ENCODE peak calls at places on chromosome 12, in ten cellular contexts. V is mammary epithelial cell, H is HCT116, E is endothelial cell of umbilical vein, D is SK-N-SH, Q is MM.1S, W is GM23338, P is Karpas-422, T is K562, L is keratinocyte. X is an unnamed sample. For H4K20me1, the result is how much of the 10 kb centered on the place peaks cover.

GRCh38 chr12:103791350-103791920 is 49.6 kb downstream of the NT5DC3 start:
- DNase-seq in V (peak), H (no peak), E (no peak), D (no peak), Q (no peak), W (no peak), P (no peak), T (no peak), L (no peak), X (no peak)

GRCh38 chr12:3837049-3837448 is 36.1 kb downstream of the PARP11 start:
- DNase-seq in V (no peak), H (no peak), E (no peak), D (no peak), Q (no peak), W (peak), P (no peak), T (no peak), L (no peak), X (peak)

GRCh38 chr12:51324953-51325352 is 979 bp upstream of the BIN2 start:
- DNase-seq in V (no peak), H (no peak), E (no peak), D (no peak), Q (no peak), W (no peak), P (no peak), T (no peak), L (no peak), X (no peak)

GRCh38 chr12:70994217-70994788 is 73.8 kb upstream of the PTPRR start:
- DNase-seq in V (peak), H (no peak), E (no peak), D (no peak), Q (no peak), W (no peak), P (no peak), T (no peak), L (no peak), X (no peak)

GRCh38 chr12:130435826-130436225 is 98.1 kb downstream of the PIWIL1 start:
- DNase-seq in V (no peak), H (no peak), E (no peak), D (no peak), Q (no peak), W (no peak), P (no peak), T (no peak), L (no peak), X (no peak)

GRCh38 chr12:116691636-116692035 is 46.2 kb downstream of the SPRING1 start:
- DNase-seq in V (no peak), H (no peak), E (no peak), D (no peak), Q (no peak), W (no peak), P (no peak), T (no peak), L (no peak), X (no peak)

GRCh38 chr12:64256166-64256800 is 34.2 kb upstream of the KICS2 start:
- DNase-seq in V (peak), H (peak), E (peak), D (peak), Q (peak), W (peak), P (peak), T (peak), L (peak), X (peak)

GRCh38 chr12:95721320-95721719 is 69.2 kb downstream of the NTN4 start:
- DNase-seq in V (peak), H (no peak), E (no peak), D (no peak), Q (no peak), W (peak), P (peak), T (no peak), L (no peak), X (peak)

GRCh38 chr12:117111386-117112267 is 12.4 kb upstream of the TESC start:
- DNase-seq in V (no peak), H (no peak), E (no peak), D (no peak), Q (peak), W (peak), P (peak), T (peak), L (no peak), X (no peak)

GRCh38 chr12:79927772-79928474 is 7.0 kb downstream of the PPP1R12A start:
- DNase-seq in V (peak), H (no peak), E (no peak), D (no peak), Q (peak), W (no peak), P (peak), T (peak), L (no peak), X (no peak)

GRCh38 chr12:31033681-31034080 is 40.0 kb upstream of the DDX11 start:
- DNase-seq in V (no peak), H (no peak), E (no peak), D (no peak), Q (no peak), W (no peak), P (no peak), T (no peak), L (no peak), X (no peak)

GRCh38 chr12:9367201-9367600 is 159.0 kb upstream of the PZP start:
- DNase-seq in V (no peak), H (no peak), E (no peak), D (no peak), Q (no peak), W (no peak), P (no peak), T (peak), L (no peak), X (no peak)

GRCh38 chr12:58804749-58805148 is 115.6 kb downstream of the LRIG3 start:
- DNase-seq in V (no peak), H (peak), E (peak), D (peak), Q (peak), W (peak), P (peak), T (peak), L (no peak), X (peak)

GRCh38 chr12:112616469-112617190 is 174.9 kb upstream of the RPH3A start:
- DNase-seq in V (no peak), H (no peak), E (no peak), D (no peak), Q (no peak), W (peak), P (no peak), T (no peak), L (no peak), X (peak)

GRCh38 chr12:131202592-131203378 is 249.1 kb downstream of the ADGRD1 start:
- DNase-seq in V (no peak), H (no peak), E (no peak), D (peak), Q (no peak), W (no peak), P (no peak), T (no peak), L (no peak), X (no peak)

GRCh38 chr12:108447168-108447840 is 67.8 kb upstream of the FICD start:
- DNase-seq in V (no peak), H (no peak), E (no peak), D (peak), Q (no peak), W (no peak), P (no peak), T (no peak), L (no peak), X (no peak)

GRCh38 chr12:16389594-16389993 is 42.1 kb downstream of the MGST1 start:
- DNase-seq in V (peak), H (no peak), E (no peak), D (no peak), Q (no peak), W (no peak), P (no peak), T (no peak), L (no peak), X (no peak)

GRCh38 chr12:23674064-23674463 is 275.4 kb downstream of the SOX5 start:
- DNase-seq in V (no peak), H (no peak), E (no peak), D (no peak), Q (no peak), W (no peak), P (no peak), T (no peak), L (no peak), X (no peak)

GRCh38 chr12:79448816-79449215 is 241.9 kb downstream of the PAWR start:
- DNase-seq in V (no peak), H (no peak), E (no peak), D (no peak), Q (no peak), W (peak), P (no peak), T (no peak), L (no peak), X (no peak)

GRCh38 chr12:31658743-31659086 is 773 bp upstream of the ETFBKMT start:
- DNase-seq in V (no peak), H (no peak), E (no peak), D (peak), Q (no peak), W (no peak), P (no peak), T (no peak), L (no peak), X (no peak)

GRCh38 chr12:130646690-130647089 is 69.4 kb downstream of the RIMBP2 start:
- DNase-seq in V (no peak), H (no peak), E (no peak), D (no peak), Q (no peak), W (no peak), P (no peak), T (no peak), L (no peak), X (no peak)

GRCh38 chr12:82351390-82351789 is 6.8 kb downstream of the CCDC59 start:
- DNase-seq in V (no peak), H (no peak), E (no peak), D (no peak), Q (no peak), W (no peak), P (no peak), T (peak), L (no peak), X (no peak)

GRCh38 chr12:102316723-102317122 is 119.1 kb upstream of the PMCH start:
- DNase-seq in V (no peak), H (no peak), E (no peak), D (no peak), Q (no peak), W (no peak), P (no peak), T (no peak), L (no peak), X (no peak)

GRCh38 chr12:1614360-1614759 is 14.7 kb upstream of the WNT5B start:
- DNase-seq in V (no peak), H (no peak), E (no peak), D (no peak), Q (no peak), W (no peak), P (no peak), T (peak), L (no peak), X (no peak)

GRCh38 chr12:89947437-89948265 is 239.0 kb upstream of the ATP2B1 start:
- DNase-seq in V (peak), H (no peak), E (peak), D (no peak), Q (no peak), W (peak), P (no peak), T (no peak), L (no peak), X (no peak)

GRCh38 chr12:119415714-119416113 is 81.2 kb downstream of the CCDC60 start:
- DNase-seq in V (no peak), H (no peak), E (no peak), D (no peak), Q (no peak), W (no peak), P (no peak), T (no peak), L (no peak), X (no peak)

GRCh38 chr12:51886021-51886710 is 1.7 kb upstream of the ANKRD33 start:
- DNase-seq in V (peak), H (no peak), E (peak), D (no peak), Q (peak), W (peak), P (no peak), T (peak), L (no peak), X (no peak)

GRCh38 chr12:88388566-88389269 is 191.6 kb downstream of the KITLG start:
- DNase-seq in V (peak), H (no peak), E (no peak), D (no peak), Q (no peak), W (no peak), P (no peak), T (no peak), L (no peak), X (no peak)

GRCh38 chr12:52215587-52216031 is 17.4 kb upstream of the KRT7 start:
- DNase-seq in V (peak), H (peak), E (peak), D (peak), Q (no peak), W (no peak), P (no peak), T (peak), L (peak), X (no peak)

GRCh38 chr12:119230804-119231203 is 52.1 kb downstream of the HSPB8 start:
- DNase-seq in V (no peak), H (no peak), E (no peak), D (no peak), Q (no peak), W (no peak), P (no peak), T (no peak), L (no peak), X (no peak)

GRCh38 chr12:93753285-93753684 is 76.1 kb downstream of the CRADD start:
- DNase-seq in V (no peak), H (no peak), E (no peak), D (no peak), Q (no peak), W (no peak), P (no peak), T (no peak), L (no peak), X (no peak)

GRCh38 chr12:108302471-108303311 is 36.4 kb downstream of the CMKLR1 start:
- DNase-seq in V (no peak), H (no peak), E (peak), D (peak), Q (no peak), W (peak), P (no peak), T (no peak), L (no peak), X (peak)

GRCh38 chr12:94109154-94109553 is 39.2 kb upstream of the PLXNC1 start:
- DNase-seq in V (peak), H (no peak), E (no peak), D (no peak), Q (no peak), W (no peak), P (no peak), T (peak), L (no peak), X (no peak)

DNA sequence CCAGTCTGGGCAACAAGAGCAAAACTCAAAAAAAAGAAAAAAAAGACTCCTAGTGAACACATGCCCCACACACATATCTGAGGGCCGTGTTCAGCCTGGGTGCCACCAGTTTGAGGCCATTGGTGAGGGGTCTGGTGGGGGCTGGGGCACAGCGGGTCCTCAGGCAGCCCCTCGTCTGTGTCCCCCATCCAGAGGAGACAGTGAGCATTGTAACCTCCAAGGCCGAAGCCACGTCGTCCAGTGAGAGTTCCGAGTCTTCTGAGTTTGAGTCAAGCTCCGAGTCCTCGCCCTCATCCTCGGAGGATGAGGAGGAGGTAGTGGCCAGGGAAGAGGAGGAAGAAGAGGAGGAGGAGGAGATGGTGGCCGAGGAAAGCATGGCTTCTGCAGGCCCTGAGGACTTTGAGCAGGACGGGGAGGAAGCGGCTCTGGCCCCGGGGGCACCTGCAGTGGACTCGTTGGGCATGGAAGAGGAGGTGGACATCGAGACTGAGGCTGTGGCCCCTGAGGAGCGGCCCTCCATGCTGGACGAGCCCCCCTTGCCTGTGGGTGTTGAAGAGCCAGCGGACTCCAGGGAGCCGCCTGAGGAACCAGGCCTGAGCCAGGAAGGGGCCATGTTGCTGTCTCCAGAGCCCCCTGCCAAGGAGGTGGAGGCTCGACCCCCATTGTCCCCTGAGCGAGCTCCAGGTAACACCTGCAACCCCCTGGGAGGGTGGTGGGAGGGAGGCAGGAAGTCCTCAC is 15.6 kb downstream of the SETD1B start:
- DNase-seq in V (no peak), H (no peak), E (no peak), D (no peak), Q (no peak), W (no peak), P (no peak), T (no peak), L (no peak), X (no peak)
- H4K20me1 ChIP-seq in V (under half), H (under half), E (under half), D (under half), Q (under half), W (under half), P (under half), T (under half), L (under half), X (under half)

GRCh38 chr12:132510746-132511477 is 21.0 kb downstream of the FBRSL1 start:
- DNase-seq in V (no peak), H (no peak), E (no peak), D (no peak), Q (no peak), W (no peak), P (no peak), T (no peak), L (no peak), X (no peak)
- H4K20me1 ChIP-seq in V (under half), H (under half), E (under half), D (under half), Q (under half), W (under half), P (under half), T (under half), L (under half), X (under half)

DNA sequence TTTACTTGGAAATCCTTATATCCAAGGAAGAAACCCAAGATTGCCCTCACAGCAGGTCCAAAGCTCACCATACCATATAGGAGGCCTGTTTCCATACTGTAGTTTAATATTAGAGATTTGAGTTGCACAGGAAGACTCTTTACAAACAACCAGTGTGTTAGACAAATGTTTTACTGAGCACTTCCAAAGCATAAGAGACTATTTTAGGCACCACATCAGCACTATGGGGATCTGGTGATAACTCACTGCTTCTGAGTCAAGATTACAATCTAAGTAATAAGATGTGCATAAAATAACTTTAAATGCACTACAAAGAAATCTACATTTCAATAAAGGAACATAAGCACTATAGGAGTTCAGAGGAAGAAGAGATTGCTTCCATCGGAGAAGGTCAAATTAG is 71.4 kb downstream of the SPPL3 start:
- DNase-seq in V (no peak), H (no peak), E (no peak), D (no peak), Q (no peak), W (no peak), P (no peak), T (no peak), L (no peak), X (no peak)
- H4K20me1 ChIP-seq in V (under half), H (under half), E (under half), D (half or more), Q (under half), W (under half), P (under half), T (under half), L (under half), X (under half)

DNA sequence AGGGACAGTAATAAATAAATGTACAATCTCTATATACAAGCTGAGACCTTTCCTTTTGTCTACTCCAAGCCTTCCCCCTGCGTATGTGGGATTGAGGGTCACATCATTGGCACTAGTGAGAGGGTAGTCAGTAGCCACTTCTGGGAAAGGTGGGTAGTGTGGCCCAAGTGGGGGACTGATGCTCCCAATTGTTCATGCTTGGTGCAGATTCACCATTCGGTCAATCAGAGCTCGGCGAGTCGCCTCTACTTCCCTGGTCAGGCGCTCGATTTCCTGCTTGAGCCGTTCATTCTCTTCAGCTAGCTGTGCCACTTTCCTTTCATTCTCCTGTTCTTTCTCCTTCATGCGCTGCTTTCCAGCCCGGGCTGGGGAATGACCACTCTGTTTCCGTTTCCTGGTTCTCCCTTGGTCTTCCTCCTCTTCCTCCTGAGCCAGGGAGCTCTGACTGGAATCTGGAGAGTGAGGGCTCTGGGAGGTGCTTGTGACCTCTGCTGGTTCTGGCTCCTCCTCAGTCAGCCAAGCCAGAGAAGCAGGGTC is 3.6 kb downstream of the DDIT3 start:
- DNase-seq in V (no peak), H (no peak), E (no peak), D (no peak), Q (no peak), W (no peak), P (no peak), T (no peak), L (no peak), X (no peak)
- H4K20me1 ChIP-seq in V (under half), H (under half), E (under half), D (under half), Q (under half), W (under half), P (under half), T (half or more), L (under half), X (under half)

DNA sequence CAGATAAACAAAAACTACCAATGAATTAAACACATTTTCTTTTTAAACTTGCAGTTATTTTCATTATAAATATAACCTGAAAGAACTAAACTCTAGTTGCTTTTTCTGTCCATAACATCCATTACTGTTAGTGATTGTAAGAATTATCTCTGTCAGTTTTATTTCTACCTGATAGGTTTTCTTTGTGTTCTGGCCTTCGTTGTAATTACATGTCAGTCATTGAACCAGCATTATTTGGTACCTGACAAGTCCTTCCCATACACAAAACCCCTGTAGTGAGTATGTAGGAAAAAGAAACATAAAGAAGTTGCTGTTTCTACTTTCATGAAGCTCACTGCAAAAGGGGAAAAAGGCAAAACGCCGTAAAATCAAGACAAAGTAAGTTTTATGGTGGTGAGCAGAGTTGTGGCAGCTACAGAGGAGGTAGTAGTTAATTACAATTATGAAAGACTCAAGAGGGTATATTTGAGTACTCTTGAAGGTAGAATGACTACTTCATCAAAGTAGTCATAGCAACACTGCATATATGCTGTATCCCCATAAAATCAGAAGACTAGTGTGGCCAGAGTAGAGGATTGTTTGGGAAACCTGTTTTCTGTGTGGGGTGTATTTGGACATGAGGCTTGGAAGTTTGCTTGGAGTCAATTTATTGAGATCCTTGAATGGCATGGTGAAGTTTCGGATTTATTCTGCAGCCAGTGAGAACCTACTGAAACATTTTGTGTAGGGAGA is 102.8 kb downstream of the SLC5A8 start:
- DNase-seq in V (no peak), H (no peak), E (no peak), D (no peak), Q (no peak), W (no peak), P (no peak), T (no peak), L (no peak), X (no peak)
- H4K20me1 ChIP-seq in V (under half), H (under half), E (under half), D (under half), Q (under half), W (under half), P (under half), T (under half), L (under half), X (under half)